ENCODE peak calls at places on chromosomes 7 and 10, in four cellular contexts. M is H9, C is mesenchymal stem cell, O is neuronal stem cell. F is an unnamed sample.

GRCh38 chr10:810351-810846 is 120.9 kb upstream of the DIP2C start:
- DNase-seq in O (peak; percentile 18), C (no peak), M (no peak), F (peak; percentile 62)

GRCh38 chr10:84537447-84537931 is 209.1 kb downstream of the CCSER2 start:
- DNase-seq in C (peak; percentile 65), M (no peak), O (peak; percentile 63), F (peak; percentile 70)

GRCh38 chr7:44147026-44147881 is 6.1 kb upstream of the MYL7 start:
- DNase-seq in C (no peak), O (no peak), M (peak; percentile 40), F (peak; percentile 35)

GRCh38 chr10:62433181-62433692 is 59.1 kb downstream of the ZNF365 start:
- DNase-seq in C (peak; percentile 73), M (no peak), O (no peak), F (peak; percentile 36)

GRCh38 chr7:130822642-130823041 is 88.6 kb upstream of the KLF14 start:
- DNase-seq in M (no peak), C (peak; percentile 10), O (no peak), F (no peak)

GRCh38 chr7:131957338-131958025 is 401.1 kb upstream of the PODXL start:
- DNase-seq in C (no peak), O (no peak), M (no peak), F (no peak)

GRCh38 chr10:90775351-90776028 is 82.3 kb downstream of the HTR7 start:
- DNase-seq in M (no peak), C (peak; percentile 23), O (no peak), F (peak; percentile 88)

GRCh38 chr10:62826275-62826674 is 10.1 kb upstream of the EGR2 start:
- DNase-seq in M (no peak), O (no peak), C (no peak), F (no peak)

GRCh38 chr7:5997210-5997808 is 11.5 kb downstream of the PMS2 start:
- DNase-seq in O (peak; percentile 21), C (peak; percentile 68), M (no peak), F (peak; percentile 53)

GRCh38 chr7:27367179-27367929 is 124.8 kb downstream of the EVX1 start:
- DNase-seq in O (no peak), C (no peak), M (no peak), F (no peak)

GRCh38 chr10:29957887-29958330 is 101.5 kb downstream of the JCAD start:
- DNase-seq in M (no peak), O (no peak), C (peak; percentile 26), F (no peak)

GRCh38 chr7:6168469-6168868 is 104.0 kb downstream of the CYTH3 start:
- DNase-seq in O (no peak), M (no peak), C (no peak), F (no peak)

GRCh38 chr7:155280446-155281410 is 16.9 kb upstream of the INSIG1 start:
- DNase-seq in O (no peak), M (no peak), C (no peak), F (no peak)

GRCh38 chr7:11404355-11404754 is 427.6 kb downstream of the THSD7A start:
- DNase-seq in C (no peak), O (no peak), M (no peak), F (no peak)

GRCh38 chr7:148856891-148857290 is 27.2 kb downstream of the EZH2 start:
- DNase-seq in O (no peak), M (no peak), C (peak; percentile 69), F (no peak)

GRCh38 chr7:84712326-84712725 is 474.5 kb downstream of the SEMA3D start:
- DNase-seq in O (no peak), C (no peak), M (no peak), F (no peak)

GRCh38 chr10:102120987-102121738 is 995 bp upstream of the LDB1 start:
- DNase-seq in M (peak; percentile 96), O (peak; percentile 77), C (peak; percentile 91), F (peak; percentile 99)

GRCh38 chr7:26060713-26061339 is 91.2 kb upstream of the NFE2L3 start:
- DNase-seq in O (no peak), C (no peak), M (no peak), F (no peak)

GRCh38 chr10:47038881-47039557 is 127.8 kb downstream of the PTPN20 start:
- DNase-seq in C (peak; percentile 38), O (no peak), M (no peak), F (peak; percentile 32)

GRCh38 chr7:123557016-123557630 is 495 bp downstream of the NDUFA5 start:
- DNase-seq in C (no peak), M (no peak), O (no peak), F (no peak)

GRCh38 chr7:35787925-35788324 is 12.9 kb upstream of the SEPTIN7 start:
- DNase-seq in M (no peak), O (no peak), C (no peak), F (peak; percentile 90)

GRCh38 chr10:11091517-11092102 is 73.9 kb downstream of the CELF2 start:
- DNase-seq in C (no peak), O (no peak), M (no peak), F (no peak)

GRCh38 chr7:29563590-29564454 is at the start of gene PRR15:
- DNase-seq in O (no peak), C (peak; percentile 31), M (peak; percentile 94), F (peak; percentile 91)

GRCh38 chr10:92750788-92751533 is 61.2 kb downstream of the HHEX start:
- DNase-seq in C (no peak), O (no peak), M (no peak), F (no peak)

GRCh38 chr10:102421645-102422585 is 1.3 kb downstream of the FBXL15 start:
- DNase-seq in C (peak; percentile 38), O (no peak), M (peak; percentile 72), F (peak; percentile 54)

GRCh38 chr7:27661776-27662489 is 750 bp downstream of the HIBADH start:
- DNase-seq in C (peak; percentile 45), M (no peak), O (no peak), F (no peak)

GRCh38 chr7:33093266-33093665 is 15.9 kb downstream of the RP9 start:
- DNase-seq in O (no peak), M (no peak), C (no peak), F (no peak)

GRCh38 chr10:64576497-64576896 is 1055.3 kb downstream of the REEP3 start:
- DNase-seq in O (no peak), M (no peak), C (no peak), F (no peak)

GRCh38 chr10:68471586-68472408 is at the start of gene DNA2:
- DNase-seq in M (peak; percentile 90), C (peak; percentile 71), O (peak; percentile 67), F (peak; percentile 90)

GRCh38 chr10:44460499-44460898 is 75.6 kb upstream of the CXCL12 start:
- DNase-seq in M (no peak), O (no peak), C (no peak), F (no peak)

GRCh38 chr7:154423219-154423618 is 371.0 kb downstream of the DPP6 start:
- DNase-seq in O (no peak), C (no peak), M (no peak), F (no peak)

GRCh38 chr7:90764848-90765570 is 168.9 kb downstream of the CDK14 start:
- DNase-seq in C (no peak), O (peak; percentile 15), M (no peak), F (peak; percentile 42)

GRCh38 chr10:35447693-35448407 is 111.5 kb downstream of the CCNY start:
- DNase-seq in O (no peak), C (peak; percentile 36), M (peak; percentile 61), F (peak; percentile 59)

GRCh38 chr7:159152816-159153215 is 8.1 kb upstream of the VIPR2 start:
- DNase-seq in O (no peak), C (no peak), M (no peak), F (no peak)

DNA sequence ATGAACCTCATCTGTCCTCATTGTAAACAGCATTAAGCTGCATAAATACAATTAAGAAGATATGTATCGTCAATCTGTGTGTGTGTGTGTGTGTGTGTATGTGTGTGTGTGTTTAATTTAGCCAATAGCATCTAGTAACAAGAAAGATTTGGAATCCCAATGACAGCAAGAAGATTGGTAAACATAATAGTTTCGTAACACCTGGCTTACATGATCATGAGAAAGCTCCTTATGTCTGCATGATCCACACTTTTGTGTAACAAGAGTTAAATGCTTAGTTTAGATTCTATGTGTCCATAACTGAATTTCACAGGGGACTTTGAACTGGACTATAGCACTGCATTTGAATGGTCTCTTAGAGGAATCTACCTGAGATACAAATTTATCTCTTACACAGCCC is 191.0 kb upstream of the BET1 start:
- DNase-seq in O (no peak), C (peak; percentile 14), M (no peak), F (no peak)
- H3K9ac ChIP-seq in O (no peak overlapping the region), C (no peak overlapping the region), M (no peak overlapping the region), F (no peak overlapping the region)

DNA sequence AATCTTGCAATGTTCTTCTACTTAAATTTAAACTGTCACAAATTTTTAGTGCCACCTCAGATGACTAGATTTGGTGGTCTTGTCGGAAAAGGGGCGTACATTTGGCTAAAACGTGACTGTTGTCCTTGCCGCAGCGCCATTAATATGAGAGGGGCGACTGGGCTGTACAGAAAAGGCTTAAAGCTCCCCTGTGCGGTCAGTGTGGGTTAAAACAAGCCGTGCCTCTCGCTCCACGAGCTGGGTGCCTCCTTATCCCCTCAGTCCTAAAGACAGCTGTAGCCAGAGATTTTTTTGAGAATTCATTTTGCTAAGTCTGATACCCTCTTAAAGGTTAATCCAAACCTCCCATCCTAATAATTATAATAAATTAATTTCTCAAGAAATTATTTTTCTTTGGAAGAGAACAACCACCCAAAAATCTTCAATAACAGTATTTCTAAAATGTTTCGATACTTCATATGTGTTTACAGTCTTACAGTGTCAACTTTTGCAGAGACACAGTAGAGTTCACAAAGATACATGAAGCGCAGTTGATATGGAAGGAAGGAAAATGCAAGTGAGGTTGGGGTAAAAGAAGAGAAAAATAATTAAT is 68.6 kb downstream of the C7orf25 start:
- DNase-seq in M (peak; percentile 75), O (peak; percentile 29), C (peak; percentile 54), F (peak; percentile 70)
- H2BK5ac ChIP-seq in M (no peak overlapping the region), O (no peak overlapping the region), C (no peak overlapping the region), F (no peak overlapping the region)

GRCh38 chr10:73734028-73734720 is 10.0 kb upstream of the SEC24C start:
- DNase-seq in O (no peak), C (no peak), M (no peak), F (no peak)

GRCh38 chr10:73730153-73730906 is 13.8 kb upstream of the SEC24C start:
- DNase-seq in O (peak; percentile 89), C (peak; percentile 96), M (peak; percentile 95), F (peak; percentile 97)

GRCh38 chr10:73732426-73732825 is 11.7 kb upstream of the SEC24C start:
- DNase-seq in C (no peak), O (no peak), M (no peak), F (no peak)

GRCh38 chr10:73732931-73733623 is 11.1 kb upstream of the SEC24C start:
- DNase-seq in C (no peak), O (no peak), M (peak; percentile 52), F (no peak)

GRCh38 chr10:73731588-73732375 is 12.4 kb upstream of the SEC24C start:
- DNase-seq in O (no peak), M (no peak), C (no peak), F (no peak)
- H3K9ac ChIP-seq in O (no peak overlapping the region), M (no peak overlapping the region), C (peak overlapping the region; percentile 96), F (no peak overlapping the region)

DNA sequence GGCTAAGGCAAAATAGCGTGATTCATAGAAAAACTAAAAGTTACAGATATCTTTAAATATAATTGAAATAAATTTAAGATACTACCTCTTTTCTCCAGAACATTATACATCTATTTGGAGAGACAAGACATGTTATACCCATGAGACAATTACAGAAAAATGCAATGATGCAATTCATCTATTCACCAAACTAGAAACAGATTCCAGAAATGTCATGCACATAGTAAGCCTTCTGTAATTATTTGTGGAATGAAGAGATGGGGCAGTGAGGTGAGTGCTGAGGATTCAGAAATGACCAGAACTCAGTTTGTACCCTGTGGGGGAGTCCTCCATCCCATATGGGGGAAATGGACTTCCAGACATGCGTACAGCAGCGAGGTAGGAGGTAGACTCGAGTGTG is 99.4 kb downstream of the MKX start:
- DNase-seq in M (no peak), O (no peak), C (no peak), F (no peak)
- H2BK5ac ChIP-seq in M (no peak overlapping the region), O (no peak overlapping the region), C (no peak overlapping the region), F (no peak overlapping the region)

GRCh38 chr10:119860866-119861601 is 11.6 kb downstream of the MCMBP start:
- DNase-seq in M (no peak), O (no peak), C (no peak), F (no peak)
- H3K9ac ChIP-seq in M (no peak overlapping the region), O (no peak overlapping the region), C (peak overlapping the region; percentile 0), F (no peak overlapping the region)

F was measured in mesendoderm.